ENCODE peak calls at places on chromosome 14, in seven cellular contexts. J, F, E, Z, Y, X and V are unnamed samples.

GRCh38 chr14:40252817-40253447 is 820.7 kb upstream of the FBXO33 start:
- DNase-seq in J (no peak), F (no peak), E (no peak), Z (no peak), Y (no peak), X (no peak), V (no peak)

GRCh38 chr14:60485057-60485599 is 735 bp downstream of the C14orf39 start:
- DNase-seq in J (no peak), F (no peak), E (no peak), Z (peak; percentile 17), Y (no peak), X (no peak), V (no peak)

GRCh38 chr14:89011727-89012271 is 187.3 kb downstream of the TTC8 start:
- DNase-seq in J (no peak), F (no peak), E (no peak), Z (no peak), Y (no peak), X (no peak), V (no peak)

GRCh38 chr14:33737446-33737845 is 213.4 kb downstream of the EGLN3 start:
- DNase-seq in J (no peak), F (no peak), E (no peak), Z (no peak), Y (no peak), X (no peak), V (no peak)

GRCh38 chr14:79011091-79011919 is 841.1 kb downstream of the NRXN3 start:
- DNase-seq in J (peak; percentile 76), F (no peak), E (no peak), Z (no peak), Y (no peak), X (no peak), V (no peak)

GRCh38 chr14:49934638-49935037 is 41.8 kb downstream of the ARF6 start:
- DNase-seq in J (no peak), F (no peak), E (no peak), Z (no peak), Y (no peak), X (no peak), V (no peak)

GRCh38 chr14:94115068-94115591 is 4.6 kb downstream of the IFI27 start:
- DNase-seq in J (peak; percentile 32), F (no peak), E (no peak), Z (peak; percentile 25), Y (peak; percentile 34), X (peak; percentile 43), V (peak; percentile 47)

GRCh38 chr14:20652996-20653975 is 11.8 kb upstream of the OR6S1 start:
- DNase-seq in J (peak; percentile 32), F (peak; percentile 47), E (peak; percentile 53), Z (peak; percentile 22), Y (no peak), X (no peak), V (no peak)

GRCh38 chr14:34501997-34502396 is 37.5 kb downstream of the EAPP start:
- DNase-seq in J (peak; percentile 10), F (no peak), E (no peak), Z (no peak), Y (no peak), X (no peak), V (no peak)

GRCh38 chr14:92973265-92973797 is 50.4 kb downstream of the CHGA start:
- DNase-seq in J (peak; percentile 17), F (peak; percentile 94), E (peak; percentile 83), Z (peak; percentile 93), Y (peak; percentile 62), X (peak; percentile 94), V (peak; percentile 81)

GRCh38 chr14:70955543-70956480 is 48.6 kb downstream of the PCNX1 start:
- DNase-seq in J (peak; percentile 41), F (no peak), E (no peak), Z (no peak), Y (no peak), X (no peak), V (no peak)

GRCh38 chr14:105419305-105420091 is at the start of gene MTA1:
- DNase-seq in J (no peak), F (no peak), E (peak; percentile 88), Z (peak; percentile 93), Y (peak; percentile 56), X (no peak), V (peak; percentile 54)

GRCh38 chr14:98909251-98909944 is 362.6 kb downstream of the BCL11B start:
- DNase-seq in J (no peak), F (no peak), E (no peak), Z (no peak), Y (no peak), X (no peak), V (no peak)

DNA sequence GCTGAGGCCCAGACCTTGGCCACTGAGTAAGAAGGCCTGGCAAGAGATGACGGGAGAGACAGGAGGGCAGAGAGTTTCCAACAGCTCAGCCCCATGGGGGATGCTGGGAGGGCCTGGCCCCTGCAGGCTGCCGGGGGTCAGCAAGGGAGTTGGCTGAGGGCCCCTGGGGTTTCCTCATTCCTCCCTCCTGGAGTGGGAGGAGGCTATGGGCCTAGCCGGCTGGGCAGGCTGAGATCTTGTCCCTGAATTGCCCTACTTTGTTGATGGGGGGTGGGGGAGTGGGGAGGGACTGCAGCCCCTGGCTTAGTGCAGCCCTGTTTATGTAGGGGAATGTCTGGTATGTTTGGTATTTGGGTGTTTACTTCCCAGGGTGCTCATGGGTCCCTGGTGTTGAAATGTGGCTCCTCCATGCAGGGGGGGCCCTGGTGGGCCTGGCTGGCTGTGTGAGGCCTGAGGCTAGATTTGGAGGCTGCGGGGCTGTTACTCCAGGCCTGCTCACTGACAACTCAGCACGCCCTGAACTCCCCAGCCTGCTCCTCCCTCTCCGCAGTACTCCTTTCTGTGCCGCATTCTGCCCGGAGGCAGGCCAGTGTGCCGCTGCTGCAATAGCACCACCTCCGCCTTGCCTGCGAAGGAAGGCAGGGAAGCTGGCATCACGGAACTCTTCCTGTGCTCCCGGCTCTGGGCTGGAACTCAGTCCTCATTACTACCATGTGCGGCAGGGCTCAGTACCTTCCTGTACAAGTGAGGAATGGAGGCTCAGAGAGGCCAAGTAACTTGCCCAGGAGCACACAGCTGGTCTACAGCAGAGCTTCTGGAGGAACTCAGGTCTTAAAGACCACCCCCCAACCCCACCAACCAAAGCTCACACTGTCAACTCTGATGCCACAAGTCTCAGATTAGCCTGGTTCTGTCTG is 25.3 kb downstream of the JDP2 start:
- DNase-seq in J (peak; percentile 45), F (no peak), E (peak; percentile 83), Z (peak; percentile 69), Y (no peak), X (peak; percentile 92), V (peak; percentile 50)
- H3K27ac ChIP-seq in J (no peak overlapping the region), F (peak overlapping the region; percentile 76), E (peak overlapping the region; percentile 87), Z (peak overlapping the region; percentile 85), Y (peak overlapping the region; percentile 66), X (peak overlapping the region; percentile 84), V (peak overlapping the region; percentile 85)

GRCh38 chr14:23162005-23162404 is 21.5 kb downstream of the SLC7A8 start:
- DNase-seq in J (no peak), F (no peak), E (no peak), Z (no peak), Y (no peak), X (no peak), V (peak; percentile 40)

GRCh38 chr14:23162800-23163199 is 20.7 kb downstream of the SLC7A8 start:
- DNase-seq in J (no peak), F (no peak), E (no peak), Z (no peak), Y (no peak), X (no peak), V (no peak)

GRCh38 chr14:23163830-23164229 is 19.6 kb downstream of the SLC7A8 start:
- DNase-seq in J (no peak), F (no peak), E (no peak), Z (no peak), Y (no peak), X (no peak), V (no peak)

GRCh38 chr14:23159516-23159915 is 23.9 kb downstream of the SLC7A8 start:
- DNase-seq in J (no peak), F (no peak), E (no peak), Z (no peak), Y (no peak), X (no peak), V (no peak)

DNA sequence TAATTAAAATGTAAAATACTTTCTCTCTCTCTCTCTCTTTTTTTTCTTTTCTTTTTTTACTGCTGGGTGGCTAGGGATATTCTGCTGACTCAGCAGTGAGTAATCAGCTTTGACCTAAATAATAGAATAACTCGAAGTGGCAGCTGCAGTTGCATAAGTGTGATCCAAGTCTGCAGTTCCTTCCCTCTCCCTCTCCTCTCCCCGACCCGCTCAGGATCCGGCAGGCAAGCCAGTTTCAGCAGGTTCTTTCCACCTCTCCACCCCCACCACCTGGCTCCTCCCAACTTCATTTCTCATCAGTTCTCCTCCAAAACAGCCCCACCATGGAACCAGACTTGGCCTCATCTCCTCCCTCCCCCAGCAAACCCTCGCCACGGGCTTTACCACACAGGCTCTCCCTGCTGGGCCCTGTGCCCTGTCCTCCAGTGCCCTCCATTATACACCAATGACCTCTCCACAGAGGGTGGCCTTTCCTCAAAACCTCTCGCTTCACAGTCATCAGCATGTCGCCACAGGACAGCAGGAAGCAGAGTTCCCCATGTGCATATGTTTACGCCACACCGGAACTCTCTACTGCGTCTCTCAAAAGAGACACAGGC is 22.4 kb downstream of the SLC7A8 start:
- DNase-seq in J (no peak), F (no peak), E (peak; percentile 79), Z (no peak), Y (peak; percentile 59), X (no peak), V (peak; percentile 44)
- TF ChIP-seq POLR2AphosphoS5 in J (no peak), F (peak; percentile 35), E (peak; percentile 72), Z (peak; percentile 42), Y (peak; percentile 36), X (no peak), V (no peak)

GRCh38 chr14:67240978-67241415 is 238 bp upstream of the PALS1 start:
- DNase-seq in J (peak; percentile 99), F (peak; percentile 98), E (peak; percentile 98), Z (peak; percentile 99), Y (peak; percentile 98), X (peak; percentile 98), V (peak; percentile 97)
- TF ChIP-seq POLR2A in J (peak; percentile 63), F (peak; percentile 44), E (no peak), Z (peak; percentile 59), Y (no peak), X (peak; percentile 60), V (peak; percentile 88)

GRCh38 chr14:53956427-53957201 is at the start of gene BMP4:
- DNase-seq in J (peak; percentile 86), F (no peak), E (peak; percentile 76), Z (peak; percentile 91), Y (peak; percentile 76), X (peak; percentile 95), V (peak; percentile 77)
- H3K27ac ChIP-seq in J (peak within 1 kb of the TSS; percentile 65), F (peak within 1 kb of the TSS; percentile 83), E (peak within 1 kb of the TSS; percentile 65), Z (peak within 1 kb of the TSS; percentile 87), Y (peak within 1 kb of the TSS; percentile 77), X (peak within 1 kb of the TSS; percentile 81), V (peak within 1 kb of the TSS; percentile 83)

DNA sequence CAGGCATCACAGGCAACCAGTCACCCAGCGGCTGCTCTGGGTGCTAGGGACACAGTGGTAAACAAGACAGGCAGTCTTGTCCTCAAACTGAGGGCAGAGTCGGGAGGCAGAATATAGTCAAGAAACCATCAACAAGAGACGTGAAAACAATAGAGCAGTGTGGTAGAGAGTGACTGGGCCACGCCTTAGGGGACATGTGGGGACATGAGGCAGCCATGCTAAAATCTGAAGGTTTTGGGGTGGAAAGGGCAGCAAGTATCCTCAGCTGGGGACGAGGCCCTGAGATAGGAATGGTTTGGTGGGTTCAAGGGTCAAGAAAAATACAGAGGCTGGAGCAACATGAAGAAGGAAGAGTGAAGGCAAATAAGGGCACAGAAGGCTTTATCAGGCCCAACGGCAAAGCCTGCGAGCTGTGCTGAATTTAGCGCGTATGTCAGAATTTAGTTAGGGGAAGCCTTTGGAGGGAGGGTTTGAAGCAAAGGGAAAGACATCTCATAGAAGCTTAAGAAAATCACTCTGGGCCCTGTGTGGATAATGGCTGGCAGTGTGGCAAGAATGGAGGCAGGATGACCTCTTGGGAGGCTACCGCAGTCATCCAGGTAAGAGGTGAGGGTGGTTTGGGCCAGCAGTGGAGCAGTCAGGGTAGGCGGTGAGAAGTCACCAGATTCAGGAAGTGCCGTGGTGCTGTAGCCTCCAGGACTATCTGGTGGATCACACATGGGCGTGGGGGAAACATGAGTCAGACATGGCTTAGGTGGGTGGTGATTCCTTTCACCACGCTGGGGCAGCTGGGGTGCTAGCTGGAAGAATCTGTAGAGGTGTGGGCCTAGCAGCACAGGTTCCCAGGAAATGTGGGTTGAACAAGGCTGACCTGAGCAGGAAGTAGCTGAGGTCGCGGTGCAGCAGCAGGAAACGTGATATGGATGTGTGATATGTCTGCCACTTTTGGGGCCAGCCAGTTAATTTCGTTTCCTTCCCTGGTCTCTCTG is 3.0 kb downstream of the EVL start:
- DNase-seq in J (peak; percentile 45), F (no peak), E (peak; percentile 91), Z (no peak), Y (peak; percentile 67), X (no peak), V (peak; percentile 66)
- TF ChIP-seq POLR2AphosphoS5 in J (no peak), F (no peak), E (peak; percentile 89), Z (peak; percentile 74), Y (peak; percentile 70), X (no peak), V (peak; percentile 44)